ENCODE peak calls at places on chromosomes 4 and X, in seven cellular contexts. P is ovary; Z is stimulated activated CD4-positive, alpha-beta T cell treated with anti-CD3 and anti-CD28 coated beads, Interleukin-12 subunit alpha, Interleukin-12 subunit beta, amount 100 ng/mL, for 4 hours; U is psoas muscle; W is HS-5; F is astrocyte of the spinal cord; T is astrocyte of the cerebellum. S is an unnamed sample.

GRCh38 chr4:132218406-132218805 is 930.7 kb upstream of the PCDH10 start:
- DNase-seq in P (no peak), Z (no peak), U (no peak), W (no peak), F (peak; percentile 6), T (no peak), S (no peak)

GRCh38 chrX:77264490-77264889 is 182.7 kb upstream of the FGF16 start:
- DNase-seq in P (no peak), Z (no peak), U (no peak), W (no peak), F (no peak), T (no peak), S (no peak)

GRCh38 chrX:70013483-70014222 is 36.1 kb downstream of the AWAT2 start:
- DNase-seq in P (no peak), Z (no peak), U (peak; percentile 61), W (no peak), F (no peak), T (no peak), S (no peak)

GRCh38 chrX:13360146-13360545 is 40.3 kb upstream of the ATXN3L start:
- DNase-seq in P (no peak), Z (no peak), U (no peak), W (no peak), F (no peak), T (no peak), S (no peak)

GRCh38 chr4:41693629-41694028 is 54.9 kb downstream of the PHOX2B start:
- DNase-seq in P (no peak), Z (no peak), U (no peak), W (no peak), F (peak; percentile 50), T (peak; percentile 24), S (no peak)

GRCh38 chr4:102263024-102263787 is 82.1 kb downstream of the SLC39A8 start:
- DNase-seq in P (no peak), Z (no peak), U (no peak), W (no peak), F (peak; percentile 61), T (peak; percentile 51), S (no peak)

GRCh38 chr4:8379771-8380170 is 60.8 kb downstream of the ACOX3 start:
- DNase-seq in P (no peak), Z (no peak), U (no peak), W (no peak), F (no peak), T (no peak), S (no peak)

GRCh38 chrX:1453951-1454785 is 1.5 kb upstream of the ASMTL start:
- DNase-seq in P (peak; percentile 89), Z (peak; percentile 95), U (peak; percentile 90), W (no peak), F (peak; percentile 79), T (peak; percentile 52), S (peak; percentile 92)

GRCh38 chrX:40120838-40121580 is 23.3 kb upstream of the BCOR start:
- DNase-seq in P (no peak), Z (no peak), U (no peak), W (no peak), F (no peak), T (no peak), S (no peak)

GRCh38 chr4:41256740-41257256 is at the start of gene UCHL1:
- DNase-seq in P (peak; percentile 68), Z (peak; percentile 2), U (peak; percentile 57), W (peak; percentile 54), F (peak; percentile 94), T (peak; percentile 72), S (peak; percentile 90)

GRCh38 chr4:52645315-52645714 is 13.8 kb downstream of the USP46 start:
- DNase-seq in P (no peak), Z (no peak), U (no peak), W (no peak), F (no peak), T (no peak), S (no peak)

GRCh38 chr4:41358626-41359025 is 101.9 kb downstream of the UCHL1 start:
- DNase-seq in P (no peak), Z (no peak), U (no peak), W (no peak), F (no peak), T (no peak), S (no peak)

GRCh38 chrX:15686818-15687685 is 22.4 kb upstream of the CLTRN start:
- DNase-seq in P (peak; percentile 66), Z (peak; percentile 18), U (no peak), W (no peak), F (peak; percentile 58), T (peak; percentile 35), S (peak; percentile 60)

GRCh38 chr4:82753238-82753637 is 45.4 kb downstream of the SCD5 start:
- DNase-seq in P (no peak), Z (no peak), U (no peak), W (no peak), F (no peak), T (no peak), S (peak; percentile 79)

GRCh38 chrX:9566150-9566621 is 101.3 kb downstream of the TBL1X start:
- DNase-seq in P (peak; percentile 70), Z (no peak), U (peak; percentile 65), W (peak; percentile 61), F (peak; percentile 90), T (peak; percentile 88), S (peak; percentile 89)

GRCh38 chr4:177511611-177512010 is 69.4 kb upstream of the AGA start:
- DNase-seq in P (no peak), Z (no peak), U (no peak), W (no peak), F (no peak), T (no peak), S (no peak)

GRCh38 chrX:10015711-10016515 is 48.8 kb downstream of the CLDN34 start:
- DNase-seq in P (peak; percentile 47), Z (no peak), U (peak; percentile 67), W (no peak), F (no peak), T (no peak), S (peak; percentile 47)

GRCh38 chr4:128155874-128156456 is 94.9 kb downstream of the LARP1B start:
- DNase-seq in P (no peak), Z (no peak), U (no peak), W (no peak), F (no peak), T (no peak), S (no peak)

GRCh38 chr4:16667464-16667863 is 231.0 kb downstream of the LDB2 start:
- DNase-seq in P (no peak), Z (no peak), U (no peak), W (peak; percentile 79), F (peak; percentile 80), T (peak; percentile 68), S (no peak)

GRCh38 chr4:152590179-152591031 is 54.5 kb upstream of the FBXW7 start:
- DNase-seq in P (no peak), Z (no peak), U (no peak), W (peak; percentile 78), F (peak; percentile 90), T (peak; percentile 90), S (no peak)

GRCh38 chr4:4640692-4641091 is 98.8 kb upstream of the STX18 start:
- DNase-seq in P (no peak), Z (no peak), U (no peak), W (no peak), F (no peak), T (no peak), S (no peak)

GRCh38 chr4:22385615-22386014 is 130.3 kb downstream of the ADGRA3 start:
- DNase-seq in P (no peak), Z (no peak), U (no peak), W (peak; percentile 82), F (peak; percentile 58), T (no peak), S (no peak)

GRCh38 chrX:139207655-139208054 is 322.9 kb upstream of the F9 start:
- DNase-seq in P (no peak), Z (no peak), U (no peak), W (no peak), F (no peak), T (no peak), S (no peak)

GRCh38 chr4:79048878-79049277 is 109.6 kb upstream of the PAQR3 start:
- DNase-seq in P (no peak), Z (no peak), U (no peak), W (no peak), F (no peak), T (no peak), S (no peak)

GRCh38 chr4:55386073-55386472 is 9.7 kb upstream of the TMEM165 start:
- DNase-seq in P (no peak), Z (no peak), U (no peak), W (no peak), F (no peak), T (no peak), S (no peak)

GRCh38 chr4:41204400-41204978 is 9.9 kb downstream of the APBB2 start:
- DNase-seq in P (peak; percentile 46), Z (no peak), U (peak; percentile 61), W (peak; percentile 68), F (peak; percentile 76), T (no peak), S (peak; percentile 79)

GRCh38 chr4:87669373-87669772 is 19.3 kb downstream of the DMP1 start:
- DNase-seq in P (no peak), Z (no peak), U (no peak), W (no peak), F (no peak), T (no peak), S (no peak)

GRCh38 chr4:15792974-15793373 is 14.8 kb downstream of the CD38 start:
- DNase-seq in P (no peak), Z (no peak), U (no peak), W (no peak), F (no peak), T (no peak), S (no peak)

GRCh38 chr4:106366026-106366425 is 2.6 kb downstream of the GIMD1 start:
- DNase-seq in P (no peak), Z (no peak), U (no peak), W (peak; percentile 35), F (no peak), T (no peak), S (no peak)

GRCh38 chr4:152032722-152033131 is 271.9 kb upstream of the GATB start:
- DNase-seq in P (no peak), Z (no peak), U (no peak), W (peak; percentile 14), F (peak; percentile 70), T (no peak), S (peak; percentile 80)

GRCh38 chr4:8201341-8201781 is 2.3 kb downstream of the SH3TC1 start:
- DNase-seq in P (no peak), Z (peak; percentile 31), U (no peak), W (no peak), F (no peak), T (no peak), S (no peak)

GRCh38 chrX:48705876-48706275 is 9.3 kb downstream of the SUV39H1 start:
- DNase-seq in P (no peak), Z (no peak), U (no peak), W (no peak), F (no peak), T (no peak), S (no peak)

S was measured in adrenal gland.